ENCODE peak calls at places on chromosome 11, in four cellular contexts. One of them, this sample, is unnamed.

GRCh38 chr11:8167796-8168195 is 1.0 kb downstream of the RIC3 start:
- DNase-seq in HuH-7.5: no peak
- DNase-seq in activated naive CD4-positive, alpha-beta T cell: no peak
- DNase-seq in H7: no peak
- DNase-seq in this sample: no peak

GRCh38 chr11:471468-472145 is 21.5 kb downstream of the PTDSS2 start:
- DNase-seq in HuH-7.5: no peak
- DNase-seq in H7: no peak
- DNase-seq in activated naive CD4-positive, alpha-beta T cell: no peak
- DNase-seq in this sample: no peak

GRCh38 chr11:62013266-62014157 is 46.1 kb upstream of the FTH1 start:
- DNase-seq in HuH-7.5: no peak
- DNase-seq in H7: peak
- DNase-seq in activated naive CD4-positive, alpha-beta T cell: no peak
- DNase-seq in this sample: no peak

GRCh38 chr11:88435405-88435804 is 97.9 kb upstream of the CTSC start:
- DNase-seq in H7: no peak
- DNase-seq in activated naive CD4-positive, alpha-beta T cell: no peak
- DNase-seq in HuH-7.5: no peak
- DNase-seq in this sample: no peak

GRCh38 chr11:102382384-102382783 is 35.4 kb downstream of the BIRC2 start:
- DNase-seq in H7: no peak
- DNase-seq in activated naive CD4-positive, alpha-beta T cell: no peak
- DNase-seq in HuH-7.5: no peak
- DNase-seq in this sample: no peak

GRCh38 chr11:76623884-76624419 is 46.6 kb downstream of the LRRC32 start:
- DNase-seq in H7: no peak
- DNase-seq in activated naive CD4-positive, alpha-beta T cell: no peak
- DNase-seq in HuH-7.5: no peak
- DNase-seq in this sample: no peak

GRCh38 chr11:11510939-11511338 is 110.9 kb downstream of the GALNT18 start:
- DNase-seq in H7: peak
- DNase-seq in activated naive CD4-positive, alpha-beta T cell: no peak
- DNase-seq in HuH-7.5: no peak
- DNase-seq in this sample: no peak

GRCh38 chr11:67272327-67273259 is 6.3 kb downstream of the GRK2 start:
- DNase-seq in activated naive CD4-positive, alpha-beta T cell: no peak
- DNase-seq in HuH-7.5: no peak
- DNase-seq in H7: peak
- DNase-seq in this sample: no peak

GRCh38 chr11:82775736-82776346 is 42.2 kb upstream of the FAM181B start:
- DNase-seq in HuH-7.5: peak
- DNase-seq in H7: peak
- DNase-seq in activated naive CD4-positive, alpha-beta T cell: no peak
- DNase-seq in this sample: peak

GRCh38 chr11:14578551-14578956 is 58.4 kb upstream of the PSMA1 start:
- DNase-seq in HuH-7.5: peak
- DNase-seq in H7: no peak
- DNase-seq in activated naive CD4-positive, alpha-beta T cell: peak
- DNase-seq in this sample: no peak

GRCh38 chr11:55942785-55943392 is 6.7 kb upstream of the OR5I1 start:
- DNase-seq in H7: peak
- DNase-seq in HuH-7.5: peak
- DNase-seq in activated naive CD4-positive, alpha-beta T cell: no peak
- DNase-seq in this sample: peak

GRCh38 chr11:66465371-66466224 is 1.1 kb upstream of the PELI3 start:
- DNase-seq in H7: peak
- DNase-seq in activated naive CD4-positive, alpha-beta T cell: no peak
- DNase-seq in HuH-7.5: no peak
- DNase-seq in this sample: no peak

GRCh38 chr11:75334402-75334891 is 17.0 kb downstream of the ARRB1 start:
- DNase-seq in H7: peak
- DNase-seq in HuH-7.5: no peak
- DNase-seq in activated naive CD4-positive, alpha-beta T cell: no peak
- DNase-seq in this sample: no peak

GRCh38 chr11:56932572-56933235 is 56.0 kb upstream of the OR5AK2 start:
- DNase-seq in H7: no peak
- DNase-seq in HuH-7.5: no peak
- DNase-seq in activated naive CD4-positive, alpha-beta T cell: no peak
- DNase-seq in this sample: no peak

GRCh38 chr11:88175707-88176066 is 444 bp upstream of the RAB38 start:
- DNase-seq in activated naive CD4-positive, alpha-beta T cell: no peak
- DNase-seq in HuH-7.5: no peak
- DNase-seq in H7: peak
- DNase-seq in this sample: no peak

GRCh38 chr11:132278801-132279574 is 908.6 kb downstream of the NTM start:
- DNase-seq in HuH-7.5: no peak
- DNase-seq in activated naive CD4-positive, alpha-beta T cell: no peak
- DNase-seq in H7: peak
- DNase-seq in this sample: no peak

GRCh38 chr11:10982695-10983492 is 125.0 kb upstream of the ZBED5 start:
- DNase-seq in H7: no peak
- DNase-seq in activated naive CD4-positive, alpha-beta T cell: no peak
- DNase-seq in HuH-7.5: no peak
- DNase-seq in this sample: no peak

GRCh38 chr11:108819957-108820356 is 155.1 kb downstream of the DDX10 start:
- DNase-seq in HuH-7.5: no peak
- DNase-seq in activated naive CD4-positive, alpha-beta T cell: no peak
- DNase-seq in H7: no peak
- DNase-seq in this sample: no peak

GRCh38 chr11:19018901-19019300 is 41.6 kb downstream of the MRGPRX2 start:
- DNase-seq in activated naive CD4-positive, alpha-beta T cell: no peak
- DNase-seq in HuH-7.5: no peak
- DNase-seq in H7: peak
- DNase-seq in this sample: no peak

GRCh38 chr11:103637250-103637649 is 399.2 kb upstream of the DDI1 start:
- DNase-seq in HuH-7.5: no peak
- DNase-seq in activated naive CD4-positive, alpha-beta T cell: no peak
- DNase-seq in H7: no peak
- DNase-seq in this sample: no peak

GRCh38 chr11:94884322-94884721 is 89.0 kb downstream of the CWC15 start:
- DNase-seq in activated naive CD4-positive, alpha-beta T cell: no peak
- DNase-seq in HuH-7.5: no peak
- DNase-seq in H7: no peak
- DNase-seq in this sample: peak

GRCh38 chr11:35923452-35923851 is 20.4 kb upstream of the LDLRAD3 start:
- DNase-seq in HuH-7.5: no peak
- DNase-seq in activated naive CD4-positive, alpha-beta T cell: no peak
- DNase-seq in H7: no peak
- DNase-seq in this sample: no peak

GRCh38 chr11:45993438-45994064 is 71.1 kb downstream of the LARGE2 start:
- DNase-seq in HuH-7.5: no peak
- DNase-seq in activated naive CD4-positive, alpha-beta T cell: no peak
- DNase-seq in H7: no peak
- DNase-seq in this sample: no peak

GRCh38 chr11:117096973-117097566 is 1.2 kb downstream of the SIK3 start:
- DNase-seq in H7: no peak
- DNase-seq in activated naive CD4-positive, alpha-beta T cell: no peak
- DNase-seq in HuH-7.5: no peak
- DNase-seq in this sample: no peak

GRCh38 chr11:70592641-70593165 is 194.4 kb downstream of the CTTN start:
- DNase-seq in activated naive CD4-positive, alpha-beta T cell: no peak
- DNase-seq in HuH-7.5: no peak
- DNase-seq in H7: no peak
- DNase-seq in this sample: no peak

GRCh38 chr11:14059491-14059890 is 97.0 kb downstream of the SPON1 start:
- DNase-seq in activated naive CD4-positive, alpha-beta T cell: no peak
- DNase-seq in H7: no peak
- DNase-seq in HuH-7.5: no peak
- DNase-seq in this sample: no peak

GRCh38 chr11:1864831-1865665 is 12.2 kb downstream of the LSP1 start:
- DNase-seq in activated naive CD4-positive, alpha-beta T cell: no peak
- DNase-seq in H7: no peak
- DNase-seq in HuH-7.5: no peak
- DNase-seq in this sample: no peak

GRCh38 chr11:108286369-108286768 is 63.5 kb downstream of the ATM start:
- DNase-seq in HuH-7.5: no peak
- DNase-seq in H7: no peak
- DNase-seq in activated naive CD4-positive, alpha-beta T cell: no peak
- DNase-seq in this sample: no peak

GRCh38 chr11:18768472-18768901 is 23.1 kb downstream of the PTPN5 start:
- DNase-seq in H7: no peak
- DNase-seq in HuH-7.5: no peak
- DNase-seq in activated naive CD4-positive, alpha-beta T cell: no peak
- DNase-seq in this sample: no peak

GRCh38 chr11:123478352-123478986 is 48.4 kb downstream of the GRAMD1B start:
- DNase-seq in activated naive CD4-positive, alpha-beta T cell: no peak
- DNase-seq in H7: peak
- DNase-seq in HuH-7.5: peak
- DNase-seq in this sample: peak

GRCh38 chr11:46413755-46414465 is 22.3 kb upstream of the CHRM4 start:
- DNase-seq in H7: no peak
- DNase-seq in HuH-7.5: no peak
- DNase-seq in activated naive CD4-positive, alpha-beta T cell: no peak
- DNase-seq in this sample: no peak

GRCh38 chr11:77249427-77249826 is 52.1 kb downstream of the GDPD4 start:
- DNase-seq in activated naive CD4-positive, alpha-beta T cell: no peak
- DNase-seq in H7: no peak
- DNase-seq in HuH-7.5: no peak
- DNase-seq in this sample: no peak

GRCh38 chr11:44876923-44877322 is 73.8 kb downstream of the TP53I11 start:
- DNase-seq in H7: no peak
- DNase-seq in HuH-7.5: no peak
- DNase-seq in activated naive CD4-positive, alpha-beta T cell: no peak
- DNase-seq in this sample: no peak

GRCh38 chr11:129530154-129530895 is 154.7 kb downstream of the BARX2 start:
- DNase-seq in activated naive CD4-positive, alpha-beta T cell: no peak
- DNase-seq in H7: no peak
- DNase-seq in HuH-7.5: no peak
- DNase-seq in this sample: no peak

GRCh38 chr11:67644042-67644441 is 4.5 kb upstream of the TBX10 start:
- DNase-seq in HuH-7.5: peak
- DNase-seq in activated naive CD4-positive, alpha-beta T cell: no peak
- DNase-seq in H7: peak
- DNase-seq in this sample: no peak

This sample was measured in HEK293T.